ENCODE peak calls at places on chromosomes 7 and 10, in seven cellular contexts. One of them, this sample, is unnamed.

GRCh38 chr7:90244909-90245841 is at the start of gene CFAP69:
- DNase-seq in gastrocnemius medialis: peak
- DNase-seq in AG04450: peak
- DNase-seq in PC-3: peak
- DNase-seq in tibial nerve: peak
- DNase-seq in fibroblast of lung: peak
- DNase-seq in A549: peak
- DNase-seq in this sample: peak

GRCh38 chr10:79255007-79255507 is 92.2 kb upstream of the PPIF start:
- DNase-seq in gastrocnemius medialis: no peak
- DNase-seq in AG04450: no peak
- DNase-seq in PC-3: no peak
- DNase-seq in tibial nerve: no peak
- DNase-seq in fibroblast of lung: no peak
- DNase-seq in A549: no peak
- DNase-seq in this sample: no peak

GRCh38 chr10:102775201-102775972 is 31.6 kb downstream of the WBP1L start:
- DNase-seq in gastrocnemius medialis: peak
- DNase-seq in AG04450: no peak
- DNase-seq in PC-3: no peak
- DNase-seq in tibial nerve: peak
- DNase-seq in fibroblast of lung: no peak
- DNase-seq in A549: no peak
- DNase-seq in this sample: no peak

GRCh38 chr10:85791846-85792532 is 574.6 kb downstream of the GRID1 start:
- DNase-seq in gastrocnemius medialis: peak
- DNase-seq in AG04450: no peak
- DNase-seq in PC-3: peak
- DNase-seq in tibial nerve: no peak
- DNase-seq in fibroblast of lung: no peak
- DNase-seq in A549: peak
- DNase-seq in this sample: no peak

GRCh38 chr7:35593896-35594295 is 101.0 kb downstream of the HERPUD2 start:
- DNase-seq in gastrocnemius medialis: no peak
- DNase-seq in AG04450: no peak
- DNase-seq in PC-3: no peak
- DNase-seq in tibial nerve: no peak
- DNase-seq in fibroblast of lung: no peak
- DNase-seq in A549: peak
- DNase-seq in this sample: no peak

GRCh38 chr10:3427316-3427715 is 254.7 kb upstream of the PITRM1 start:
- DNase-seq in gastrocnemius medialis: no peak
- DNase-seq in AG04450: no peak
- DNase-seq in PC-3: no peak
- DNase-seq in tibial nerve: no peak
- DNase-seq in fibroblast of lung: peak
- DNase-seq in A549: no peak
- DNase-seq in this sample: no peak

GRCh38 chr10:13414855-13415254 is 66.8 kb upstream of the SEPHS1 start:
- DNase-seq in gastrocnemius medialis: no peak
- DNase-seq in AG04450: no peak
- DNase-seq in PC-3: peak
- DNase-seq in tibial nerve: no peak
- DNase-seq in fibroblast of lung: peak
- DNase-seq in A549: peak
- DNase-seq in this sample: no peak

GRCh38 chr7:11182736-11183135 is 209.1 kb downstream of the PHF14 start:
- DNase-seq in gastrocnemius medialis: no peak
- DNase-seq in AG04450: peak
- DNase-seq in PC-3: no peak
- DNase-seq in tibial nerve: no peak
- DNase-seq in fibroblast of lung: peak
- DNase-seq in A549: no peak
- DNase-seq in this sample: no peak

GRCh38 chr7:45390180-45390579 is 184.0 kb upstream of the ADCY1 start:
- DNase-seq in gastrocnemius medialis: no peak
- DNase-seq in AG04450: no peak
- DNase-seq in PC-3: no peak
- DNase-seq in tibial nerve: no peak
- DNase-seq in fibroblast of lung: no peak
- DNase-seq in A549: no peak
- DNase-seq in this sample: no peak

GRCh38 chr10:72353963-72354355 is 760 bp downstream of the DNAJB12 start:
- DNase-seq in gastrocnemius medialis: peak
- DNase-seq in AG04450: no peak
- DNase-seq in PC-3: no peak
- DNase-seq in tibial nerve: no peak
- DNase-seq in fibroblast of lung: peak
- DNase-seq in A549: no peak
- DNase-seq in this sample: no peak

GRCh38 chr10:70528726-70529362 is 50.3 kb downstream of the PALD1 start:
- DNase-seq in gastrocnemius medialis: no peak
- DNase-seq in AG04450: no peak
- DNase-seq in PC-3: peak
- DNase-seq in tibial nerve: no peak
- DNase-seq in fibroblast of lung: peak
- DNase-seq in A549: peak
- DNase-seq in this sample: no peak

GRCh38 chr7:67857698-67858097 is 861.1 kb downstream of the TYW1 start:
- DNase-seq in gastrocnemius medialis: no peak
- DNase-seq in AG04450: no peak
- DNase-seq in PC-3: no peak
- DNase-seq in tibial nerve: no peak
- DNase-seq in fibroblast of lung: no peak
- DNase-seq in A549: no peak
- DNase-seq in this sample: no peak

GRCh38 chr7:32785365-32785764 is 106.2 kb downstream of the KBTBD2 start:
- DNase-seq in gastrocnemius medialis: no peak
- DNase-seq in AG04450: no peak
- DNase-seq in PC-3: no peak
- DNase-seq in tibial nerve: no peak
- DNase-seq in fibroblast of lung: no peak
- DNase-seq in A549: no peak
- DNase-seq in this sample: no peak
- TF ChIP-seq CTCF in gastrocnemius medialis: no peak
- TF ChIP-seq CTCF in AG04450: no peak
- TF ChIP-seq CTCF in PC-3: no peak
- TF ChIP-seq CTCF in tibial nerve: no peak
- TF ChIP-seq CTCF in fibroblast of lung: no peak
- TF ChIP-seq CTCF in A549: no peak
- TF ChIP-seq CTCF in this sample: no peak

DNA sequence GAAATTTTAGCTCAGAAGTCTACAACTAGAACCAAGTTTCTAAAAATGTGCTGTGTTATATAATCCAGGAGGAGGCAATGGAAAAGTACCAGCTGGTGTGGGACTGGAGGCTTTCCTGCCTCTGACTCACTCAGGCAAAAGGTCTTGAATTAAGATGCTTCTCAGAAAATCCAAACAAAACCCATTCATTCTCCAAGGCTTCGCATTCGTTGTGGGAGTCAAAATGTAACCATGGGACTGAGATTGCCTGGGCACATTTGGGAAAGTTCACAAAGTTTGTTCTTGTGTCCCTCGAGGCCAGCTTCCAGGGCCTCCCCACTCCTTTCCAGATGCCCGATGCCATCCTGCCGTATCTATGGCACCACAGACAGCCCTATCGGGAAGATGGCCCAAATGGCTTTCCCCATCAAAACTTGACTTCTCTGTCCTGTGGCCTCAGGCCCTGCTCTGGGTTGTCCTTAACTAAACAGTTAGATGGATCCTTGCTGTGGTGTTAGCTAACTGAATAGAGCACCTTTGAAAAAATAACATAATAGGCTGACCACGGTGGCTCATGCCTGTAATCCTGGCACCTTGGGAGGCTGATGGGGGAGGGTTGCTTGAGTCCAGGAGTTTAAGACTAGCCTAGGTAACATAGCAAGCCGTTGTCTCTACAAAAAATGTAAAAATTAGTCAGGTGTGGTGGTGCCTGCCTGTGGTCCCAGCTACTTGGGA is 180.5 kb downstream of the PFKFB3 start:
- DNase-seq in gastrocnemius medialis: no peak
- DNase-seq in AG04450: peak
- DNase-seq in PC-3: no peak
- DNase-seq in tibial nerve: no peak
- DNase-seq in fibroblast of lung: peak
- DNase-seq in A549: no peak
- DNase-seq in this sample: no peak
- H3K27ac ChIP-seq in gastrocnemius medialis: no peak
- H3K27ac ChIP-seq in AG04450: peak
- H3K27ac ChIP-seq in PC-3: no peak
- H3K27ac ChIP-seq in tibial nerve: no peak
- H3K27ac ChIP-seq in fibroblast of lung: no peak
- H3K27ac ChIP-seq in A549: peak
- H3K27ac ChIP-seq in this sample: no peak

GRCh38 chr7:37557810-37558209 is 109.1 kb upstream of the ELMO1 start:
- DNase-seq in gastrocnemius medialis: no peak
- DNase-seq in AG04450: no peak
- DNase-seq in PC-3: no peak
- DNase-seq in tibial nerve: no peak
- DNase-seq in fibroblast of lung: no peak
- DNase-seq in A549: no peak
- DNase-seq in this sample: no peak

DNA sequence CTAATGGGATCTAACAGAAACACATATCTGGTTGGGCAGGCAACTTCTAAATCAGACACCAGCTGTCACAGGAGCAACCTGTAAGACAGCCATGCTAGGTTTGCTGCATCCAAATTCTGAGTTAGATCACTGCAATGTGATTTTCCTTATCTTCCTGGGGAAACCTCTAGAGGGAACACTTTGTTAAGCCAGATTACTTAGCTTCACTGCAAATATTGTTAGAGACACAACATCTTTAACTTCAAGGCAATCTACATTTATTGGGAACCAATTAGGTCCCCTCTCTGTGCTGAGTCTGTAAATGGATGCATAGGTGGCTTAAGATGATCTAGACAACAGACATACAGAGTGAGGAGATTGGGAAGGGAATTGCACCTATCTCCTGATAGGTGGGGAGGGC is 109.7 kb upstream of the ELMO1 start:
- DNase-seq in gastrocnemius medialis: no peak
- DNase-seq in AG04450: no peak
- DNase-seq in PC-3: no peak
- DNase-seq in tibial nerve: no peak
- DNase-seq in fibroblast of lung: no peak
- DNase-seq in A549: peak
- DNase-seq in this sample: no peak
- TF ChIP-seq CTCF in gastrocnemius medialis: no peak
- TF ChIP-seq CTCF in AG04450: no peak
- TF ChIP-seq CTCF in PC-3: no peak
- TF ChIP-seq CTCF in tibial nerve: no peak
- TF ChIP-seq CTCF in fibroblast of lung: no peak
- TF ChIP-seq CTCF in A549: peak
- TF ChIP-seq CTCF in this sample: no peak

DNA sequence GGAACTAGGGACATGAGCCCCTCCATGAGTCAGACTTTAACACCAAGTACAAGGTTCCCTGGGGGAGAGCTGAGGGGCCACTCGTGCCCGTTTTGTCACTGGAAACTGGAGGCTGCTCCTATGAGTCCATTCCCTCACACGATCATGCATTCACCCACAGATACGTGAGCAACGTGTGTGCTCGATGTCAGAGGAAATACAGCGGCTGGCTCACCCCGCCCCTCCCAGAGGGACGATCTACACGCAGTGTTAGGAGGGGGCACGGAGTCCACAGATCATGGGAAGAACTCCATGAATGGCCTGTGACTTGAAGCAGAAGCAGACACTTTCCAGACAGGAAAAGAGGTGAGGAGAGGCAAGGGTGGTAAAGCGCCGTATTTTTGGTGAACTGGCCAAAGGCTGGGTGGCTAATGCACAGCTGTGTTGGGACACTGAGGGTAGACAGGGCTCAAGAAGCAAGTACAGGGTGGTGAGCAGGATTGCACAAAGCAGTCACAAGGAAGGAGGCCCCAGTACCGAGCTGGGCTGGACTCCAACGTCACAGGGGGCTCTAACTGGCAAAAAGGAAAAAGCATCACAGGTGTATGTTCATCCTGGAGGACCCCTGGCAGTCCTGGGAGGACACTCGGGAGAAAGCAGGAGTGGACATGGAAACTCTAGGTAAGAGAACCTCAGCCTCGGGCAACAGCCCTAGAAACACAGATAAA is 41.4 kb downstream of the TNS3 start:
- DNase-seq in gastrocnemius medialis: no peak
- DNase-seq in AG04450: no peak
- DNase-seq in PC-3: no peak
- DNase-seq in tibial nerve: no peak
- DNase-seq in fibroblast of lung: no peak
- DNase-seq in A549: no peak
- DNase-seq in this sample: no peak
- H3K27ac ChIP-seq in gastrocnemius medialis: no peak
- H3K27ac ChIP-seq in AG04450: peak
- H3K27ac ChIP-seq in PC-3: peak
- H3K27ac ChIP-seq in tibial nerve: no peak
- H3K27ac ChIP-seq in fibroblast of lung: no peak
- H3K27ac ChIP-seq in A549: peak
- H3K27ac ChIP-seq in this sample: no peak

GRCh38 chr7:2661602-2662272 is 26.3 kb upstream of the AMZ1 start:
- DNase-seq in gastrocnemius medialis: no peak
- DNase-seq in AG04450: no peak
- DNase-seq in PC-3: no peak
- DNase-seq in tibial nerve: no peak
- DNase-seq in fibroblast of lung: no peak
- DNase-seq in A549: no peak
- DNase-seq in this sample: no peak
- TF ChIP-seq CTCF in gastrocnemius medialis: no peak
- TF ChIP-seq CTCF in AG04450: peak
- TF ChIP-seq CTCF in PC-3: no peak
- TF ChIP-seq CTCF in tibial nerve: no peak
- TF ChIP-seq CTCF in fibroblast of lung: peak
- TF ChIP-seq CTCF in A549: no peak
- TF ChIP-seq CTCF in this sample: no peak

GRCh38 chr10:132410779-132411532 is 14.0 kb downstream of the PWWP2B start:
- DNase-seq in gastrocnemius medialis: no peak
- DNase-seq in AG04450: no peak
- DNase-seq in PC-3: no peak
- DNase-seq in tibial nerve: no peak
- DNase-seq in fibroblast of lung: no peak
- DNase-seq in A549: no peak
- DNase-seq in this sample: no peak

GRCh38 chr10:132410056-132410778 is 13.2 kb downstream of the PWWP2B start:
- DNase-seq in gastrocnemius medialis: no peak
- DNase-seq in AG04450: no peak
- DNase-seq in PC-3: no peak
- DNase-seq in tibial nerve: no peak
- DNase-seq in fibroblast of lung: no peak
- DNase-seq in A549: no peak
- DNase-seq in this sample: no peak

GRCh38 chr10:132408367-132408781 is 11.4 kb downstream of the PWWP2B start:
- DNase-seq in gastrocnemius medialis: no peak
- DNase-seq in AG04450: no peak
- DNase-seq in PC-3: no peak
- DNase-seq in tibial nerve: no peak
- DNase-seq in fibroblast of lung: no peak
- DNase-seq in A549: no peak
- DNase-seq in this sample: no peak

GRCh38 chr10:132408823-132409666 is 12.0 kb downstream of the PWWP2B start:
- DNase-seq in gastrocnemius medialis: no peak
- DNase-seq in AG04450: no peak
- DNase-seq in PC-3: no peak
- DNase-seq in tibial nerve: no peak
- DNase-seq in fibroblast of lung: no peak
- DNase-seq in A549: no peak
- DNase-seq in this sample: no peak

GRCh38 chr10:132409667-132410028 is 12.6 kb downstream of the PWWP2B start:
- DNase-seq in gastrocnemius medialis: no peak
- DNase-seq in AG04450: no peak
- DNase-seq in PC-3: no peak
- DNase-seq in tibial nerve: no peak
- DNase-seq in fibroblast of lung: no peak
- DNase-seq in A549: no peak
- DNase-seq in this sample: no peak
- H3K27ac ChIP-seq in gastrocnemius medialis: no peak
- H3K27ac ChIP-seq in AG04450: no peak
- H3K27ac ChIP-seq in PC-3: no peak
- H3K27ac ChIP-seq in tibial nerve: no peak
- H3K27ac ChIP-seq in fibroblast of lung: no peak
- H3K27ac ChIP-seq in A549: no peak
- H3K27ac ChIP-seq in this sample: no peak